ENCODE peak calls at places on chromosomes 12 and 14, in six cellular contexts. H, D, L, X, K and B are unnamed samples.

GRCh38 chr14:101561145-101561896 is at the start of gene DIO3:
- DNase-seq in H (no peak), D (peak), L (no peak), X (no peak), K (peak), B (no peak)

GRCh38 chr12:107663277-107663676 is 22.3 kb upstream of the PWP1 start:
- DNase-seq in H (no peak), D (no peak), L (no peak), X (no peak), K (no peak), B (no peak)

GRCh38 chr14:89534896-89535615 is 118.0 kb upstream of the FOXN3 start:
- DNase-seq in H (peak), D (no peak), L (no peak), X (no peak), K (no peak), B (peak)

GRCh38 chr14:26187996-26188605 is 409.7 kb downstream of the NOVA1 start:
- DNase-seq in H (peak), D (no peak), L (no peak), X (no peak), K (no peak), B (peak)

GRCh38 chr12:29415111-29415510 is 34.1 kb upstream of the ERGIC2 start:
- DNase-seq in H (no peak), D (no peak), L (no peak), X (no peak), K (no peak), B (peak)

GRCh38 chr14:61264699-61265098 is 16.4 kb downstream of the TMEM30B start:
- DNase-seq in H (no peak), D (no peak), L (no peak), X (no peak), K (no peak), B (peak)

GRCh38 chr12:116750298-116750697 is 12.2 kb downstream of the RNFT2 start:
- DNase-seq in H (no peak), D (no peak), L (no peak), X (no peak), K (no peak), B (no peak)

GRCh38 chr12:132554857-132555630 is 55.3 kb downstream of the LRCOL1 start:
- DNase-seq in H (no peak), D (no peak), L (peak), X (no peak), K (no peak), B (no peak)

GRCh38 chr14:68638056-68638816 is 154.6 kb downstream of the ZFP36L1 start:
- DNase-seq in H (no peak), D (no peak), L (peak), X (no peak), K (no peak), B (no peak)

GRCh38 chr14:95489163-95489887 is 27.1 kb downstream of the SYNE3 start:
- DNase-seq in H (no peak), D (no peak), L (peak), X (no peak), K (no peak), B (peak)

GRCh38 chr12:57213068-57213715 is 3.4 kb upstream of the NXPH4 start:
- DNase-seq in H (peak), D (peak), L (peak), X (peak), K (peak), B (peak)

GRCh38 chr14:91649930-91650329 is 82.0 kb downstream of the CATSPERB start:
- DNase-seq in H (peak), D (no peak), L (peak), X (no peak), K (peak), B (peak)

GRCh38 chr12:90653051-90653450 is 301.9 kb downstream of the CCER1 start:
- DNase-seq in H (peak), D (no peak), L (no peak), X (no peak), K (no peak), B (peak)

GRCh38 chr14:53354331-53354730 is 201.2 kb upstream of the DDHD1 start:
- DNase-seq in H (no peak), D (no peak), L (no peak), X (no peak), K (no peak), B (peak)

GRCh38 chr14:63737582-63738006 is 9.7 kb upstream of the SGPP1 start:
- DNase-seq in H (peak), D (no peak), L (no peak), X (no peak), K (no peak), B (peak)

GRCh38 chr14:64005822-64006221 is 153.0 kb downstream of the SYNE2 start:
- DNase-seq in H (no peak), D (no peak), L (no peak), X (no peak), K (no peak), B (no peak)

GRCh38 chr12:115375188-115375991 is 691.4 kb upstream of the TBX3 start:
- DNase-seq in H (peak), D (no peak), L (peak), X (no peak), K (no peak), B (peak)

GRCh38 chr12:111361717-111362576 is 6.9 kb downstream of the PHETA1 start:
- DNase-seq in H (no peak), D (no peak), L (peak), X (no peak), K (no peak), B (no peak)

GRCh38 chr14:51622376-51622775 is 29.3 kb upstream of the FRMD6 start:
- DNase-seq in H (no peak), D (no peak), L (no peak), X (no peak), K (no peak), B (no peak)

GRCh38 chr12:90978117-90978770 is 23.3 kb upstream of the CCER1 start:
- DNase-seq in H (peak), D (peak), L (peak), X (no peak), K (peak), B (peak)

GRCh38 chr12:18383203-18383602 is 121.9 kb downstream of the PIK3C2G start:
- DNase-seq in H (peak), D (no peak), L (peak), X (no peak), K (peak), B (peak)

GRCh38 chr14:96676161-96676560 is 121.0 kb upstream of the VRK1 start:
- DNase-seq in H (no peak), D (no peak), L (no peak), X (no peak), K (no peak), B (peak)

GRCh38 chr12:93698307-93699092 is 21.3 kb downstream of the CRADD start:
- DNase-seq in H (peak), D (no peak), L (peak), X (no peak), K (no peak), B (peak)

GRCh38 chr12:23751641-23752040 is 197.8 kb downstream of the SOX5 start:
- DNase-seq in H (no peak), D (no peak), L (no peak), X (no peak), K (no peak), B (no peak)

GRCh38 chr12:110906088-110906487 is 14.3 kb downstream of the MYL2 start:
- DNase-seq in H (no peak), D (no peak), L (no peak), X (no peak), K (no peak), B (no peak)

GRCh38 chr14:56953884-56954283 is 143.6 kb upstream of the OTX2 start:
- DNase-seq in H (no peak), D (no peak), L (no peak), X (no peak), K (no peak), B (no peak)

GRCh38 chr14:55913324-55914035 is 204.7 kb upstream of the PELI2 start:
- DNase-seq in H (peak), D (no peak), L (no peak), X (peak), K (no peak), B (peak)

GRCh38 chr12:25959069-25959961 is 833 bp downstream of the RASSF8 start:
- DNase-seq in H (peak), D (peak), L (no peak), X (peak), K (peak), B (peak)

GRCh38 chr14:93426750-93427149 is 4.0 kb upstream of the UNC79 start:
- DNase-seq in H (no peak), D (no peak), L (no peak), X (no peak), K (no peak), B (no peak)

GRCh38 chr14:105087308-105087962 is 22.2 kb upstream of the GPR132 start:
- DNase-seq in H (peak), D (peak), L (no peak), X (no peak), K (peak), B (peak)

GRCh38 chr12:55652352-55652751 is 15.7 kb downstream of the OR10P1 start:
- DNase-seq in H (no peak), D (no peak), L (no peak), X (no peak), K (no peak), B (no peak)

GRCh38 chr14:69547701-69548348 is 26.8 kb downstream of the CCDC177 start:
- DNase-seq in H (no peak), D (no peak), L (no peak), X (no peak), K (peak), B (no peak)

GRCh38 chr14:74979442-74980397 is 23.0 kb upstream of the EIF2B2 start:
- DNase-seq in H (peak), D (no peak), L (no peak), X (peak), K (no peak), B (peak)

GRCh38 chr14:79161576-79161975 is 991.4 kb downstream of the NRXN3 start:
- DNase-seq in H (peak), D (no peak), L (no peak), X (no peak), K (peak), B (peak)

DNA sequence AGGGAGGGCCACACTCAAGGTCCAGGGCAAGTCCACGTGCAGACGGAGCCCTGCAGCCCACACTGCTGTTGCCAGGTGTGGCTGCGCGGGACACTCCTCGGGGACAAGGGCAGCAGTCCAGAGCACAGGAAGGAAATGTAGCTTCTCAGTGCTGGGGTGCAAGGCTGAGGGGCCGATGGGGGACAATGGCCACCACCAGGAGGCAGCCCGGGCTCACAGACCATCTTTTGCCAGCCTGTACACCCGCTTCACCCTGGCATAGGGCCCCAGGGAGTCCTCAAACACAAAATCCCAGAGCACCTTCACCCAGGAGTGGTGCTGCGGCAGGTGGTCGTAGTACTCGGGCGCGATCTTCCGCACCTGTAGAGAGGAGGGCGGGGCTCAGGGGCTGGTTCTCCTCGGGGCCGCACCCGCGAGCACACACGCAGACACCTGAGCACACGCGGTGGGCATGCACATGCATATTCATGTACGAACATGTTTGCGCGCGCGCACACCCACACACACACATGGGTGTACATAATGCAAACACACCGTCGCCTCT is 12.8 kb downstream of the DEGS2 start:
- DNase-seq in H (no peak), D (no peak), L (no peak), X (no peak), K (no peak), B (no peak)
- TF ChIP-seq CTCF in H (no peak), D (no peak), L (peak), X (no peak), K (no peak), B (no peak)

GRCh38 chr14:34013714-34014055 is 62.8 kb upstream of the EGLN3 start:
- DNase-seq in H (no peak), D (no peak), L (no peak), X (no peak), K (no peak), B (no peak)
- TF ChIP-seq CTCF in H (no peak), D (no peak), L (no peak), X (no peak), K (no peak), B (no peak)

GRCh38 chr14:102925646-102926045 is 3.2 kb downstream of the AMN start:
- DNase-seq in H (no peak), D (no peak), L (no peak), X (no peak), K (no peak), B (no peak)

GRCh38 chr14:102926104-102926503 is 3.6 kb downstream of the AMN start:
- DNase-seq in H (no peak), D (no peak), L (no peak), X (no peak), K (no peak), B (no peak)

GRCh38 chr14:102923920-102924486 is 1.5 kb downstream of the AMN start:
- DNase-seq in H (no peak), D (no peak), L (no peak), X (no peak), K (no peak), B (no peak)

GRCh38 chr14:102923201-102923919 is 897 bp downstream of the AMN start:
- DNase-seq in H (no peak), D (no peak), L (peak), X (no peak), K (no peak), B (no peak)

DNA sequence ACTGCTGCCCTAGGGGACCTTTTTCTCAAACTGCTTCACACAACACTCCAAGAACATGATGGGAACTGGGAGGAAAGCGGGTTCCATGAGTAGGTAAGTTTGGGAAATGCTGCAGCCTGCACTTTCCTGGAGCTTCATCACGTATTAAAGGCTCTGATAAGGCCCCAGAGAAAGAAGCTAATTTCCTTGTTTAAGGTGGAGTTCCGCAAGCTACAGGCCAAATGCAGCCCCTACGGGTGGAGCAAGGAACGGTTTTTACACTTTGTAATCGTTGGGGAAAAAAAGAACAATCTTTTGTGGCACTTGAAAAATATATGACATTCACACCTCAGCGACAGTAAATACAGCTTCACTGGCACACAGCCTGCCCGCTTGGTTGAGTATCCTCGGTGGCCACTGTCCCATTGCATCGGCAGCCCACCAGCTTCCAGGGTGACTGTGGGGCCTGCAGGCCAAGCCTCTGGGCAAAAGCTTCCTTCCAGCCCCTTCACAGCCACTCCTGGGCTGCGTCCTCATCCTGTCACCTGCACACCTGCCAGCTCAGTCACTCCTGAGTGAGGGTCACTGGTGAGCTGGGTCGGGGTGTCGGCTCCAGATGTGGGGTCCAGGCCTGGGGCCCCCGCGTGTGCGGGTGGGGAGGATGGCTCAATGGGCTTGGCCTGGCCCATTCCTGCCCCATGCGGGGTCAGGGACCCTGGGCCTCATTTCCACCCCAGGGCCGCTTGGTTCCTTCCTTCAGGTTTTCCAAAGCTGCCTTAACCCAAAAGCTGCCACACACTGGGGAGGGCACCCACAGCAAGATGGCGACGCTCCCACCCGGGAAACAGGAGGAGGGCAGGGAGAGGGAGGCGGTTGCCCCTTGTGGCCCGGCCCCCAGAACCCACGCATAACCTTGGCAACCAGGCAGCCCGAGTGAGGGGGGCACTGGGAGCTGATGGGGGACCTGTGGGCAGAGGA is 2.4 kb downstream of the AMN start:
- DNase-seq in H (no peak), D (no peak), L (no peak), X (no peak), K (no peak), B (peak)
- TF ChIP-seq CTCF in H (peak), D (no peak), L (no peak), X (no peak), K (peak), B (peak)

DNA sequence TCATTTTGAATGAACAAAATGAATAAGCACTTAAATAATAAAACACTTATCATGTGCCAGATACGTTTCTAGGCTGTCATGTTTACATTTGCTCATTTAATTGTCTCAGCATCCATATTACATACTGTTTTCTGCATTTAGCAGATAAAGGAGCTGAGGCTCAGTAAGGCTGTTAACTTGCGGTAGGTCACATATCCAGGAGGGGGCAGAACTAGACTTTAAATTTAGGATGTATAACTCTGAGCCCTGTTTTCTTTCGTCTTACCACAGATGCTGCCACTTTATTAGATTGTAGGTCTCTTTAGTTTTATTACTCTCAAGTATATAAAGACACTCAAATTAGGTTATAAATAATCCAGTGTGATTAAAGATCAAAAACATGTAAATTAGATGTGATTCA is 17.7 kb downstream of the IRAK4 start:
- DNase-seq in H (peak), D (no peak), L (peak), X (no peak), K (peak), B (peak)
- TF ChIP-seq CTCF in H (peak), D (no peak), L (peak), X (no peak), K (peak), B (peak)

DNA sequence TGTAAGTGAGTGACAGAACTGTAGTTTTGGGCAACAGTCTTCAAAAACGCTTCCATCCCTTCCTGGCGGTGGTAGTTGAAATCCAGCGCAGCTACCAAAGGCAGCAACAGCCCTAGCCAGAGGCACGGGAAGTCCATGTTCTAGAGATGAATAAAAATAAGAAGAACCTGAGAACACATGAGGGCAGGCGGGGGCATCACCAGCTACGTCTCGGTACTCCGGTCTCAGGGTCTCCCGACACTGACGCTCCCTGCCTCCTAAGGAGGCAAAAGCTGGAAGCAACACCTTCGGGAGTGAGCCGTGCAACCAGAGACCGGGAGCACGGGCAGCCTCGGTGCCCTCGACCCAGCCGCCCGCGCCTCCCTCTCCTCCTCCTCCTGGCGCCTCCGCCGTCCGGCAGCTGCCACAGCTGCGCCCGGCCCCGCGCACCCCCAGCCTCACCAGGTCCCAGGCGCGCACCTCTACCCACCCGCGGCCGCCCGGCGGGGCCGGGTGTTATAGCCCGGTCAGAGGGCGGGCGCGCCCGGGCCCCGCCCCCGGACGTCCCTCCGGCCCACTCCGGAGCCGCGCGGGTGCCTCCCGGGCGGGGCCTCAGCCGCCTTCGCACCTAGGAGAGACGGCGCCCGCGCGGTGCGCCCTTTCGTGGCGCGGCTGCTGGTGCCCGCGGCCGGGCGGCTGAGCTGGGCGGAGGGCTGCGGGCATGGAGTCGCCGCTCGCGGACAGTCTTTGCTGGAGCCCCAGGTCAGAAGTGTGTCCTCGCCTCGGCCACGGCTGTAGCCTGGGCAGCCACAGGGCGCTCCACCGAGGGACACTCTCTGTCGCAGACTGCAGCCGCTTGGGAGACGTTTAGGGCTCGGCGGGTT is at the start of gene CPM:
- DNase-seq in H (peak), D (peak), L (no peak), X (no peak), K (peak), B (peak)
- TF ChIP-seq CTCF in H (no peak), D (no peak), L (no peak), X (no peak), K (no peak), B (no peak)

GRCh38 chr12:6540181-6540877 is 6.0 kb downstream of the GAPDH start:
- DNase-seq in H (peak), D (peak), L (no peak), X (peak), K (peak), B (peak)
- TF ChIP-seq CTCF in H (no peak), D (no peak), L (no peak), X (no peak), K (no peak), B (no peak)

GRCh38 chr14:34981743-34982420 is 910 bp upstream of the SRP54 start:
- DNase-seq in H (no peak), D (peak), L (no peak), X (no peak), K (peak), B (no peak)
- TF ChIP-seq CTCF in H (peak), D (no peak), L (no peak), X (no peak), K (peak), B (peak)